ENCODE peak calls at places on chromosomes 7 and 10, in eight cellular contexts. One of them, this sample, is unnamed.

GRCh38 chr10:46549171-46550075 is 7.0 kb downstream of the GPRIN2 start:
- DNase-seq in sigmoid colon: peak
- DNase-seq in K562: no peak
- DNase-seq in SK-N-SH: peak
- DNase-seq in H1: no peak
- DNase-seq in upper lobe of left lung: peak
- DNase-seq in esophagus muscularis mucosa: no peak
- DNase-seq in HepG2: no peak
- DNase-seq in this sample: peak

GRCh38 chr10:120480848-120481247 is 23.8 kb downstream of the PLPP4 start:
- DNase-seq in upper lobe of left lung: no peak
- DNase-seq in HepG2: no peak
- DNase-seq in esophagus muscularis mucosa: peak
- DNase-seq in H1: no peak
- DNase-seq in K562: no peak
- DNase-seq in SK-N-SH: no peak
- DNase-seq in sigmoid colon: no peak
- DNase-seq in this sample: no peak

GRCh38 chr7:70614237-70614984 is 517.5 kb upstream of the GALNT17 start:
- DNase-seq in SK-N-SH: peak
- DNase-seq in upper lobe of left lung: peak
- DNase-seq in sigmoid colon: peak
- DNase-seq in K562: no peak
- DNase-seq in esophagus muscularis mucosa: no peak
- DNase-seq in H1: no peak
- DNase-seq in HepG2: no peak
- DNase-seq in this sample: peak

GRCh38 chr10:70891636-70892035 is 3.3 kb upstream of the PCBD1 start:
- DNase-seq in upper lobe of left lung: no peak
- DNase-seq in sigmoid colon: no peak
- DNase-seq in H1: no peak
- DNase-seq in K562: no peak
- DNase-seq in HepG2: no peak
- DNase-seq in esophagus muscularis mucosa: no peak
- DNase-seq in SK-N-SH: no peak
- DNase-seq in this sample: no peak

GRCh38 chr7:6375346-6376101 is 72.2 kb downstream of the DAGLB start:
- DNase-seq in esophagus muscularis mucosa: no peak
- DNase-seq in SK-N-SH: no peak
- DNase-seq in H1: no peak
- DNase-seq in upper lobe of left lung: no peak
- DNase-seq in K562: no peak
- DNase-seq in sigmoid colon: no peak
- DNase-seq in HepG2: no peak
- DNase-seq in this sample: no peak

GRCh38 chr10:110174201-110174600 is 33.2 kb upstream of the MXI1 start:
- DNase-seq in K562: no peak
- DNase-seq in SK-N-SH: no peak
- DNase-seq in H1: no peak
- DNase-seq in sigmoid colon: no peak
- DNase-seq in esophagus muscularis mucosa: no peak
- DNase-seq in HepG2: no peak
- DNase-seq in upper lobe of left lung: no peak
- DNase-seq in this sample: no peak

GRCh38 chr7:11203224-11203623 is 229.6 kb downstream of the PHF14 start:
- DNase-seq in upper lobe of left lung: no peak
- DNase-seq in SK-N-SH: no peak
- DNase-seq in HepG2: no peak
- DNase-seq in esophagus muscularis mucosa: no peak
- DNase-seq in H1: no peak
- DNase-seq in sigmoid colon: no peak
- DNase-seq in K562: no peak
- DNase-seq in this sample: no peak

GRCh38 chr7:12485845-12486244 is 82.2 kb upstream of the VWDE start:
- DNase-seq in HepG2: no peak
- DNase-seq in H1: no peak
- DNase-seq in upper lobe of left lung: no peak
- DNase-seq in esophagus muscularis mucosa: no peak
- DNase-seq in K562: no peak
- DNase-seq in sigmoid colon: no peak
- DNase-seq in SK-N-SH: no peak
- DNase-seq in this sample: no peak

GRCh38 chr7:73900286-73900685 is 39.3 kb downstream of the TMEM270 start:
- DNase-seq in HepG2: no peak
- DNase-seq in upper lobe of left lung: no peak
- DNase-seq in sigmoid colon: no peak
- DNase-seq in H1: no peak
- DNase-seq in SK-N-SH: peak
- DNase-seq in K562: no peak
- DNase-seq in esophagus muscularis mucosa: peak
- DNase-seq in this sample: no peak

GRCh38 chr10:6200588-6201510 is 1.9 kb upstream of the PFKFB3 start:
- DNase-seq in HepG2: peak
- DNase-seq in esophagus muscularis mucosa: no peak
- DNase-seq in H1: no peak
- DNase-seq in upper lobe of left lung: peak
- DNase-seq in sigmoid colon: peak
- DNase-seq in K562: peak
- DNase-seq in SK-N-SH: peak
- DNase-seq in this sample: peak

GRCh38 chr7:142811154-142811737 is 40.5 kb downstream of the PRSS2 start:
- DNase-seq in esophagus muscularis mucosa: no peak
- DNase-seq in HepG2: peak
- DNase-seq in upper lobe of left lung: no peak
- DNase-seq in sigmoid colon: no peak
- DNase-seq in SK-N-SH: peak
- DNase-seq in H1: no peak
- DNase-seq in K562: peak
- DNase-seq in this sample: no peak

GRCh38 chr7:3880221-3880935 is 579.3 kb downstream of the SDK1 start:
- DNase-seq in SK-N-SH: peak
- DNase-seq in K562: no peak
- DNase-seq in H1: no peak
- DNase-seq in upper lobe of left lung: peak
- DNase-seq in sigmoid colon: no peak
- DNase-seq in esophagus muscularis mucosa: peak
- DNase-seq in HepG2: no peak
- DNase-seq in this sample: no peak

GRCh38 chr10:95399167-95399566 is 108.4 kb upstream of the PDLIM1 start:
- DNase-seq in sigmoid colon: no peak
- DNase-seq in upper lobe of left lung: no peak
- DNase-seq in K562: no peak
- DNase-seq in SK-N-SH: no peak
- DNase-seq in esophagus muscularis mucosa: no peak
- DNase-seq in HepG2: no peak
- DNase-seq in H1: no peak
- DNase-seq in this sample: no peak

GRCh38 chr10:95403690-95404459 is 113.1 kb upstream of the PDLIM1 start:
- DNase-seq in HepG2: no peak
- DNase-seq in K562: peak
- DNase-seq in upper lobe of left lung: no peak
- DNase-seq in SK-N-SH: no peak
- DNase-seq in esophagus muscularis mucosa: no peak
- DNase-seq in H1: no peak
- DNase-seq in sigmoid colon: no peak
- DNase-seq in this sample: no peak

GRCh38 chr10:95404460-95404858 is 113.7 kb upstream of the PDLIM1 start:
- DNase-seq in esophagus muscularis mucosa: no peak
- DNase-seq in sigmoid colon: no peak
- DNase-seq in upper lobe of left lung: no peak
- DNase-seq in SK-N-SH: no peak
- DNase-seq in H1: no peak
- DNase-seq in HepG2: peak
- DNase-seq in K562: no peak
- DNase-seq in this sample: no peak

GRCh38 chr10:95400789-95401188 is 110.0 kb upstream of the PDLIM1 start:
- DNase-seq in SK-N-SH: no peak
- DNase-seq in sigmoid colon: no peak
- DNase-seq in esophagus muscularis mucosa: no peak
- DNase-seq in H1: no peak
- DNase-seq in K562: no peak
- DNase-seq in upper lobe of left lung: no peak
- DNase-seq in HepG2: no peak
- DNase-seq in this sample: no peak

GRCh38 chr10:95401704-95402469 is 111.1 kb upstream of the PDLIM1 start:
- DNase-seq in HepG2: no peak
- DNase-seq in SK-N-SH: no peak
- DNase-seq in K562: no peak
- DNase-seq in H1: no peak
- DNase-seq in upper lobe of left lung: no peak
- DNase-seq in sigmoid colon: no peak
- DNase-seq in esophagus muscularis mucosa: no peak
- DNase-seq in this sample: no peak
- TF ChIP-seq EP300 in HepG2: no peak
- TF ChIP-seq EP300 in SK-N-SH: no peak
- TF ChIP-seq EP300 in K562: no peak
- TF ChIP-seq EP300 in H1: no peak
- TF ChIP-seq EP300 in upper lobe of left lung: no peak
- TF ChIP-seq EP300 in sigmoid colon: no peak
- TF ChIP-seq EP300 in esophagus muscularis mucosa: no peak
- TF ChIP-seq EP300 in this sample: no peak

DNA sequence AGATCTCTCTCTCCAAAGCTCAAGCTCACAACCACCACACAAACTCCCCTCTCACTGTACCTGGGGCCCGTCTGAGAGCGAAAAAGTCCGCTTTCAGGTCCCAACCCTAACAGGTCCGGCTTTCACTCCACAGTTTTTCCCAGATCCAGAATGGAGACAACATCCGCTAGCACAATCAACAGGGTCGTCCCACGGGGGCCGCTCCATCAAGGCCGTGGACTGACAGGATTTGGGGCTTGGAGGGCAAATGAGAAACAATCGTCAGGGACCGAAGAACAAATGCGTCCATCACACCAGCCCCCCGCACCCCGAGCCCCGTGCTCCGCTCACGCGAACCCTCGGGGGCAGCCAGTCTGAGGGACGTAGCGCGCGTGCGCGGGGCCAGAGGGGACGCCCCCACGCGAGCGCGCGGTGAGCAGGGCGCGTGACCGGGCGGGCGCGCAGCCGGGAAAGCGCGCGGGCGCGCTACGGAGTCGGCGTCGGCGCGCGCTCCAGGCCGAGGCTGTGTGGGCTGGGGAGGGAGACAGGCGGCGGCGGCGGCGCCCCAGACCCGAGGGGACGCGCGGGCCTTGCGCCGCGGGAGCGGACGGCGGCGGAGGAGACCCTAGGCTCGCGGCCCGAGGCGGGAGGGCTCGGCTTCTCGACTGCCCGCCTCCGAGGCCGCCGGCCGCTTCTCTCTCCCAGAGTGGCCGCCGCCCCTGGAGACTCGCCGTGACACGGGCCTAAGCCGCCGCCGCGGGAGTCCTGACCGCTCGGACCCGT is at the start of gene SLK:
- DNase-seq in esophagus muscularis mucosa: no peak
- DNase-seq in sigmoid colon: peak
- DNase-seq in SK-N-SH: peak
- DNase-seq in K562: peak
- DNase-seq in HepG2: peak
- DNase-seq in upper lobe of left lung: peak
- DNase-seq in H1: no peak
- DNase-seq in this sample: peak
- TF ChIP-seq POLR2AphosphoS5 in esophagus muscularis mucosa: peak
- TF ChIP-seq POLR2AphosphoS5 in sigmoid colon: peak
- TF ChIP-seq POLR2AphosphoS5 in SK-N-SH: peak
- TF ChIP-seq POLR2AphosphoS5 in K562: peak
- TF ChIP-seq POLR2AphosphoS5 in HepG2: peak
- TF ChIP-seq POLR2AphosphoS5 in upper lobe of left lung: peak
- TF ChIP-seq POLR2AphosphoS5 in H1: peak
- TF ChIP-seq POLR2AphosphoS5 in this sample: peak

GRCh38 chr7:149622444-149623210 is 125.0 kb upstream of the ZNF746 start:
- DNase-seq in HepG2: no peak
- DNase-seq in sigmoid colon: no peak
- DNase-seq in SK-N-SH: no peak
- DNase-seq in upper lobe of left lung: no peak
- DNase-seq in H1: no peak
- DNase-seq in K562: no peak
- DNase-seq in esophagus muscularis mucosa: no peak
- DNase-seq in this sample: no peak

GRCh38 chr7:149625339-149625946 is 127.8 kb upstream of the ZNF746 start:
- DNase-seq in esophagus muscularis mucosa: no peak
- DNase-seq in upper lobe of left lung: no peak
- DNase-seq in H1: no peak
- DNase-seq in HepG2: peak
- DNase-seq in sigmoid colon: peak
- DNase-seq in SK-N-SH: peak
- DNase-seq in K562: peak
- DNase-seq in this sample: peak

GRCh38 chr7:149624419-149625338 is 127.1 kb upstream of the ZNF746 start:
- DNase-seq in H1: peak
- DNase-seq in K562: peak
- DNase-seq in HepG2: peak
- DNase-seq in upper lobe of left lung: peak
- DNase-seq in sigmoid colon: peak
- DNase-seq in SK-N-SH: peak
- DNase-seq in esophagus muscularis mucosa: peak
- DNase-seq in this sample: peak

GRCh38 chr7:149625947-149626392 is 128.4 kb upstream of the ZNF746 start:
- DNase-seq in upper lobe of left lung: no peak
- DNase-seq in K562: no peak
- DNase-seq in esophagus muscularis mucosa: no peak
- DNase-seq in SK-N-SH: no peak
- DNase-seq in HepG2: no peak
- DNase-seq in sigmoid colon: no peak
- DNase-seq in H1: no peak
- DNase-seq in this sample: no peak

GRCh38 chr7:149624006-149624405 is 126.4 kb upstream of the ZNF746 start:
- DNase-seq in HepG2: peak
- DNase-seq in sigmoid colon: peak
- DNase-seq in K562: peak
- DNase-seq in upper lobe of left lung: no peak
- DNase-seq in H1: no peak
- DNase-seq in SK-N-SH: peak
- DNase-seq in esophagus muscularis mucosa: no peak
- DNase-seq in this sample: peak
- TF ChIP-seq EP300 in HepG2: no peak
- TF ChIP-seq EP300 in sigmoid colon: no peak
- TF ChIP-seq EP300 in K562: no peak
- TF ChIP-seq EP300 in upper lobe of left lung: no peak
- TF ChIP-seq EP300 in H1: no peak
- TF ChIP-seq EP300 in SK-N-SH: no peak
- TF ChIP-seq EP300 in esophagus muscularis mucosa: no peak
- TF ChIP-seq EP300 in this sample: no peak

DNA sequence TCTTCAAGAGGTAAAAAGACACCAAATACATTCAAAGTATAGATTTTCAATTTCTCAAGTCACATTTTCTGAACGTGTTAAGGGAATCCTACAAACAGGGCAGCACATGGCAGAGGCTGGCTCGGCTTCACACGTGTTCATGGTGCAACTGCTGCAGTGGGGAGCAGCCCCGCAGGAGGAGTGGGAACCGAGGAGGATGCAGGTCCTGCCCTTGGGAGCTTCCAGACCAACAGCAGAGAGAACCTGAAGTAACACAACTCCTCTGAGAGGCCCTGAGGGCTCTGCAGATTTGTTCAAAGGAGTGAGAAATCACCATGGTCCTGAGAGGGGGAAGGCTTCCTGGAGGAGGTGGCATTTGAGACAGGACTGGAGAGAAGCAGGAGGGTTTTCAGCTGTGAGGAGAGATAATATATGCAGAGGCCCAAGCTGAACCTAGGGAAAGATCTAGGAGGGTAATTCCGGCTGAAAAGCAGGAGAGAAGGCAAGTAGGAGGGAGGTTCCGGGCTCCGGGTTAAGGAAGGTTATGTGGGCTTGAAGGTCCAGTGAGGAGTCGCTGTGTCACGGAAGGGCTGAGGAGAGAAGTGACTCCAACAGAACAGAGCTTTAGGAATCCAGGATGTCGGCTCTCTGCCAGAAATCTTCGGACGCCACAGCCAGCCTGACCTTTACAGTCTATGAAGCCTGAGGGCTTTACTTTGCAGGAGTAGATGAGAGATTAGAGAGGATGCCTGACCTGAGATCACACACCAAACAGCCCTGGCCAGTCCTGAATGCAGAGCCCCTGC is 77.5 kb downstream of the GPR26 start:
- DNase-seq in esophagus muscularis mucosa: no peak
- DNase-seq in upper lobe of left lung: no peak
- DNase-seq in K562: no peak
- DNase-seq in sigmoid colon: no peak
- DNase-seq in HepG2: no peak
- DNase-seq in SK-N-SH: peak
- DNase-seq in H1: no peak
- DNase-seq in this sample: no peak
- TF ChIP-seq POLR2AphosphoS5 in esophagus muscularis mucosa: no peak
- TF ChIP-seq POLR2AphosphoS5 in upper lobe of left lung: no peak
- TF ChIP-seq POLR2AphosphoS5 in K562: no peak
- TF ChIP-seq POLR2AphosphoS5 in sigmoid colon: no peak
- TF ChIP-seq POLR2AphosphoS5 in HepG2: no peak
- TF ChIP-seq POLR2AphosphoS5 in SK-N-SH: no peak
- TF ChIP-seq POLR2AphosphoS5 in H1: no peak
- TF ChIP-seq POLR2AphosphoS5 in this sample: no peak

This sample was measured in transverse colon.